ENCODE peak calls at places on chromosomes 1 and 21, in seven cellular contexts. K is GM12892, S is GM12878, Q is GM12891, F is K562, J is HepG2, D is SK-N-SH. I is an unnamed sample.

GRCh38 chr1:246828818-246829217 is 102.9 kb downstream of the AHCTF1 start:
- DNase-seq in K (no peak), S (no peak), Q (no peak), F (no peak), J (no peak), D (no peak), I (no peak)

GRCh38 chr1:147579532-147580199 is 38.4 kb downstream of the BCL9 start:
- DNase-seq in K (no peak), S (no peak), Q (no peak), F (no peak), J (peak; percentile 73), D (no peak), I (no peak)

GRCh38 chr1:48555271-48555670 is 83.3 kb upstream of the SPATA6 start:
- DNase-seq in K (no peak), S (no peak), Q (no peak), F (no peak), J (no peak), D (no peak), I (no peak)

GRCh38 chr21:44533121-44533890 is 6.7 kb downstream of the KRTAP10-1 start:
- DNase-seq in K (no peak), S (no peak), Q (no peak), F (no peak), J (no peak), D (no peak), I (no peak)

GRCh38 chr1:48536477-48536876 is 64.5 kb upstream of the SPATA6 start:
- DNase-seq in K (no peak), S (no peak), Q (no peak), F (no peak), J (no peak), D (no peak), I (no peak)

GRCh38 chr1:59285691-59286090 is 11.2 kb upstream of the FGGY start:
- DNase-seq in K (no peak), S (no peak), Q (no peak), F (no peak), J (no peak), D (no peak), I (no peak)

GRCh38 chr21:28142692-28143091 is 850.0 kb downstream of the LTN1 start:
- DNase-seq in K (no peak), S (no peak), Q (no peak), F (no peak), J (no peak), D (no peak), I (no peak)

GRCh38 chr21:36491191-36491916 is 11.4 kb upstream of the CLDN14 start:
- DNase-seq in K (no peak), S (no peak), Q (no peak), F (no peak), J (no peak), D (no peak), I (no peak)

GRCh38 chr1:55426619-55427018 is 211.5 kb upstream of the USP24 start:
- DNase-seq in K (no peak), S (no peak), Q (no peak), F (no peak), J (no peak), D (no peak), I (no peak)

GRCh38 chr1:18234790-18235242 is 127.2 kb downstream of the IGSF21 start:
- DNase-seq in K (peak; percentile 33), S (no peak), Q (peak; percentile 27), F (peak; percentile 88), J (peak; percentile 51), D (peak; percentile 81), I (peak; percentile 57)

GRCh38 chr1:246768403-246769020 is 44.3 kb downstream of the SCCPDH start:
- DNase-seq in K (no peak), S (no peak), Q (no peak), F (no peak), J (no peak), D (no peak), I (peak; percentile 17)

GRCh38 chr1:29753244-29753643 is 516.9 kb downstream of the PTPRU start:
- DNase-seq in K (no peak), S (no peak), Q (no peak), F (no peak), J (no peak), D (no peak), I (peak; percentile 11)

GRCh38 chr1:96579639-96580038 is 141.9 kb upstream of the PTBP2 start:
- DNase-seq in K (no peak), S (no peak), Q (no peak), F (peak; percentile 11), J (no peak), D (no peak), I (no peak)

GRCh38 chr1:14929547-14930223 is 223.9 kb upstream of the TMEM51 start:
- DNase-seq in K (no peak), S (no peak), Q (no peak), F (peak; percentile 58), J (no peak), D (no peak), I (no peak)

GRCh38 chr1:114492978-114493377 is 18.0 kb downstream of the TRIM33 start:
- DNase-seq in K (no peak), S (no peak), Q (no peak), F (no peak), J (no peak), D (no peak), I (no peak)

GRCh38 chr1:78334114-78334513 is 156.7 kb upstream of the PTGFR start:
- DNase-seq in K (no peak), S (no peak), Q (no peak), F (no peak), J (no peak), D (no peak), I (no peak)

GRCh38 chr1:113657126-113657525 is 102.2 kb downstream of the PHTF1 start:
- DNase-seq in K (no peak), S (no peak), Q (no peak), F (no peak), J (no peak), D (no peak), I (no peak)

DNA sequence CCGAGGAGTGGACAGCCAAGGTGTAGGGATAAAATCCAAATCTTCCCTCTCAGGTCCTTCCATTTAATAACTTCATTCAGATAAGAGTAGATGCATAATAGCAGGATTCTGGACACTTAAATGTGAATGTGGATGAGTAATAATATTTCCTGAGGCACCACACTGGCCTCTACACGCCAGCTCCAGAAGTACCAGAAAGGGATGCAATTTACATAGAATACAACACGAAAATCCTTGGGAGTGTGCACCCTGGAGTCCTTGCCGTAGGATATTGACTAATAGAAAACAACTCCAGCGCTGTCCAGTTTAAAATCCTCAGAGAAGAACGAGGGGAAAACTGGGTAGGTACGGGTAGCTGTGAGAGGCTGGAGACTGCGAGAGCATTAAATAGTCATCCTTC is 6.9 kb downstream of the PLXNA2 start:
- DNase-seq in K (no peak), S (no peak), Q (no peak), F (no peak), J (no peak), D (no peak), I (no peak)
- TF ChIP-seq TAF1 in K (no peak), S (no peak), Q (no peak), F (no peak), J (no peak), D (no peak), I (no peak)

DNA sequence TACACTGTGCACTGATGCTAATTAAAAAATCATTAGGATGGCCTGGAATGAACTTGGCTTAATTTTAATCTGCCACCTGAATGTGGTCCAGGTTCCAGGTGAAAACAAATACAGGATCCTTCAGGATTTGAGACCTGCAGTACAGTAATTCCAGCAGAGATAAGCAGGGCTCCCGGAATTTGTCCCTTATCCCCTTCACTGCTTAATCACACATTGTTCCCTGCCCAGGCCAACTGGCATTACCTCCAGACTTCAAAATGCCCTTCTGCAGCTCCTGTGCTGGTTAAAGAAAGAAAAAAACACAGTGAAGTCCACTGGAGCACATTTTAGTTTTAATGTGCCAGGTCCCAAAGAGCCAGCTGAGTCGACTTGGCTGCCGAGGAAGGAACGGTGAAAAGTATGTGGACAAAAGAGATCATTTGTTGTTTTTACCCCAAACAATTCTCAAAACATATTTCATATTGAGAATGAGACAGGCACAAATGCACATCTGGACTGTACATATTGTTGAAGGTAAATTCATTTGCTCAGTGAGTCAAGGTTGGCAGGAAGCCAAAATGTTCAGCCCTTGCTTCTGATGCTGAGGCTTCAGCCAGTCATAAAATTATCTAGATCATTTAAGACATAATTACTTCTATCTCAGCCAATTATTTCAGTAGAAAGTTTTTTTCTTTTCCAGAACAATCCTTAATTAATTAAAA is 28.4 kb downstream of the DEGS1 start:
- DNase-seq in K (no peak), S (no peak), Q (no peak), F (no peak), J (peak; percentile 57), D (peak; percentile 62), I (no peak)
- TF ChIP-seq TAF1 in K (no peak), S (no peak), Q (no peak), F (no peak), J (no peak), D (no peak), I (no peak)

GRCh38 chr1:215860833-215861232 is 293.7 kb downstream of the KCTD3 start:
- DNase-seq in K (no peak), S (no peak), Q (no peak), F (no peak), J (no peak), D (no peak), I (no peak)

GRCh38 chr1:215865060-215865459 is 298.0 kb downstream of the KCTD3 start:
- DNase-seq in K (no peak), S (no peak), Q (no peak), F (no peak), J (peak; percentile 44), D (no peak), I (no peak)

DNA sequence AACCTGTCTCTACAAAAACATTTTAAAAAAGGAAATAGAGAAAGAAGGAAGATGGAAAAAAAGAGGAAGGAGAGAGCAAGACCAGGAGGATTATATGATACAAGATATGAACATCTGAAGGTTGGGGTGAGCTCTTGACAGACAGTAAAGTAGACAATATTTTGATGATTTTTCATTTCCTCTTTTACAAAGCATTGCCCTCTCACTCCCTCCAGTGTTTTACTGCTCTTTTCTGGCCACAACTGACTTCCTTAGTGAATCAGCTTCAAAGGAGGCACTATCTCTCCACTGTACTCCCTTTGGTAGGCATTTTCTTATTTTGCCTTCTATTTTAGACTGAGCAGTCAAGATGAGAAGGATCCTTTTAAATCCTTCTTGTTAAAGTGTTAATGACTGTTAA is 296.7 kb downstream of the KCTD3 start:
- DNase-seq in K (no peak), S (no peak), Q (no peak), F (no peak), J (no peak), D (no peak), I (no peak)
- TF ChIP-seq TAF1 in K (no peak), S (no peak), Q (no peak), F (no peak), J (no peak), D (no peak), I (no peak)

DNA sequence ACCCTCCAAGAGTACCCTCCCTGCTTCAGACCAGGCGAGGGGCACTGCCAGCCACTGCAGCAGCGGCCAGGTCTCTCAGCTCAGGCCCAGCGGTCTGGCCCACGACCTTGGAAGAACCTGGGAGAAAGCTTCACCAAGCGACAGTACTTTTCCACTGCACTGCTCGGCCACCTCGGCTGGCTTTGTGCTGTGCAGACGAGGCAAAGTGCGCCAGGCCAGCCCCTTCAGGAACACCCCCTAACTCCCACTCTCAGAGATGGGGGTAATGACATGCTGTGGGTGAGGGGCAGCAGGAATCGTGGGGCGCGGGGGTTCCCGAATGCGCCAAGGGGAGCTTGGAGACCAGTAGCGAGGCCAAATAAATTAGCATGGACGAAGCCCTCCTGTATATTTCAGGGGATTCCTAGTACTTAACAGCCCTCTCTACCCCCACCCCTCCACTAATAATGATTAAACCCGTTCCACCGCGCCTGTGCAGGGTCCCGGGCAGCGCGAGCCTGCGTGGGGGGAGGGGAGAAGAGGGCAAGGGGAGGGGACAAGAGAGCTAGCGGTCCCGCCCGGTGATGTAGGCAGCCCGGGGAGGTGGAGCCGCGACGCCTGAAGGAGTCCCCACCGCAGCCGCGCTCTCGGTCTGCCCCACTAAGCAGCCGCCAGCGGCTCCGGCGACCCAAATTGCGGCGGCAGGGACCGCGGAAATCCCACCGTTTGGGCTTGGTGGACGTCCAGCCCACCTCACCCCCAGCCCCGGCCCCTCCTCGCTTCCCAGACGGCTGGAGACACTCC is at the start of gene FAM43B:
- DNase-seq in K (no peak), S (no peak), Q (peak; percentile 50), F (peak; percentile 73), J (peak; percentile 88), D (peak; percentile 87), I (no peak)
- TF ChIP-seq TAF1 in K (no peak), S (no peak), Q (no peak), F (no peak), J (peak; percentile 95), D (no peak), I (peak; percentile 40)